ENCODE peak calls at places on chromosomes 4 and X, in eight cellular contexts. J is B cell, G is frontal cortex, H is AG09319, K is HS-5, Z is M059J, U is tibial artery, Q is fibroblast of lung. V is an unnamed sample.

GRCh38 chr4:168735735-168736134 is 238.9 kb downstream of the PALLD start:
- DNase-seq in G (no peak), Z (no peak), U (no peak), H (no peak), J (no peak), Q (no peak), K (no peak), V (no peak)

GRCh38 chr4:74042681-74043080 is 4.2 kb upstream of the CXCL3 start:
- DNase-seq in G (no peak), J (no peak), H (no peak), U (no peak), Q (no peak), Z (peak), K (no peak), V (no peak)

GRCh38 chr4:105859233-105859632 is 36.0 kb upstream of the NPNT start:
- DNase-seq in J (no peak), Q (peak), Z (peak), U (no peak), K (peak), H (peak), G (no peak), V (no peak)

GRCh38 chr4:81512371-81512770 is 40.7 kb upstream of the RASGEF1B start:
- DNase-seq in H (no peak), J (no peak), Q (no peak), U (no peak), K (no peak), Z (no peak), G (no peak), V (no peak)

GRCh38 chr4:66837496-66837895 is 707.8 kb downstream of the CENPC start:
- DNase-seq in H (no peak), J (no peak), K (no peak), Z (no peak), G (no peak), U (no peak), Q (no peak), V (no peak)

GRCh38 chr4:8343051-8343966 is 73.8 kb downstream of the HTRA3 start:
- DNase-seq in G (no peak), U (peak), Q (no peak), J (no peak), H (no peak), K (no peak), Z (no peak), V (no peak)

GRCh38 chrX:40095588-40096394 is 2.0 kb downstream of the BCOR start:
- DNase-seq in Q (no peak), Z (peak), U (no peak), G (no peak), H (no peak), K (no peak), J (peak), V (no peak)

GRCh38 chr4:187516224-187516623 is 479.3 kb upstream of the ZFP42 start:
- DNase-seq in U (no peak), J (no peak), K (no peak), Q (no peak), G (no peak), Z (no peak), H (no peak), V (no peak)

GRCh38 chr4:10655968-10656367 is 28.6 kb downstream of the CLNK start:
- DNase-seq in K (peak), G (no peak), Z (peak), H (no peak), U (no peak), Q (peak), J (no peak), V (no peak)

GRCh38 chr4:121041307-121042090 is 30.8 kb downstream of the NDNF start:
- DNase-seq in J (no peak), Z (no peak), U (no peak), Q (no peak), K (no peak), G (no peak), H (no peak), V (no peak)

GRCh38 chr4:172202480-172203076 is 389.4 kb downstream of the GALNTL6 start:
- DNase-seq in U (no peak), J (peak), K (peak), Q (peak), G (peak), H (no peak), Z (peak), V (no peak)

GRCh38 chr4:145805490-145805889 is 125.5 kb downstream of the C4orf51 start:
- DNase-seq in H (no peak), Z (peak), U (no peak), Q (no peak), G (no peak), K (no peak), J (no peak), V (no peak)